ENCODE peak calls at places on chromosomes 16 and 17, in four cellular contexts. Q is endothelial cell of umbilical vein, H is stomach, A is MM.1S. Z is an unnamed sample.

GRCh38 chr17:8705427-8705826 is 39.2 kb downstream of the CCDC42 start:
- DNase-seq in Q (no peak), H (no peak), A (no peak), Z (no peak)

GRCh38 chr16:11129378-11129781 is 126.6 kb downstream of the SOCS1 start:
- DNase-seq in Q (no peak), H (no peak), A (no peak), Z (peak; percentile 75)

GRCh38 chr17:43134774-43135453 is 9.8 kb upstream of the BRCA1 start:
- DNase-seq in Q (no peak), H (no peak), A (no peak), Z (no peak)

GRCh38 chr17:77756028-77756427 is 202.5 kb upstream of the TNRC6C start:
- DNase-seq in Q (no peak), H (no peak), A (no peak), Z (no peak)

GRCh38 chr16:86874141-86874540 is 295.8 kb downstream of the FOXL1 start:
- DNase-seq in Q (peak; percentile 60), H (no peak), A (no peak), Z (peak; percentile 13)

GRCh38 chr17:78252111-78252634 is 20.7 kb downstream of the TMEM235 start:
- DNase-seq in Q (no peak), H (peak; percentile 37), A (peak; percentile 95), Z (no peak)

GRCh38 chr16:70396209-70396904 is 42.5 kb downstream of the ST3GAL2 start:
- DNase-seq in Q (no peak), H (no peak), A (peak; percentile 19), Z (no peak)

GRCh38 chr17:66747561-66748275 is 87.2 kb upstream of the CACNG5 start:
- DNase-seq in Q (no peak), H (no peak), A (no peak), Z (peak; percentile 13)

GRCh38 chr17:73349138-73349537 is 37.3 kb upstream of the CDC42EP4 start:
- DNase-seq in Q (no peak), H (no peak), A (no peak), Z (no peak)

GRCh38 chr16:57092786-57093301 is 461 bp downstream of the CPNE2 start:
- DNase-seq in Q (peak; percentile 48), H (peak; percentile 46), A (peak; percentile 36), Z (peak; percentile 72)

GRCh38 chr16:87765473-87765775 is 362 bp downstream of the KLHDC4 start:
- DNase-seq in Q (peak; percentile 38), H (no peak), A (no peak), Z (no peak)

GRCh38 chr16:75462804-75463203 is 1.7 kb downstream of the TMEM170A start:
- DNase-seq in Q (no peak), H (no peak), A (peak; percentile 8), Z (no peak)

GRCh38 chr16:10888320-10888937 is 11.4 kb downstream of the CIITA start:
- DNase-seq in Q (no peak), H (no peak), A (no peak), Z (no peak)

GRCh38 chr16:72189865-72190371 is 18.0 kb upstream of the PMFBP1 start:
- DNase-seq in Q (peak; percentile 32), H (no peak), A (no peak), Z (peak; percentile 27)

GRCh38 chr16:14427371-14427948 is 202.6 kb downstream of the PARN start:
- DNase-seq in Q (no peak), H (no peak), A (no peak), Z (no peak)

GRCh38 chr17:58321571-58322525 is 6.7 kb downstream of the TSPOAP1 start:
- DNase-seq in Q (no peak), H (no peak), A (no peak), Z (no peak)

GRCh38 chr17:79831367-79832210 is 7.7 kb downstream of the CBX4 start:
- DNase-seq in Q (no peak), H (peak; percentile 91), A (no peak), Z (no peak)

GRCh38 chr17:72120878-72121163 is at the start of gene SOX9:
- DNase-seq in Q (no peak), H (peak; percentile 92), A (peak; percentile 79), Z (peak; percentile 90)

GRCh38 chr17:27649929-27650328 is 18.9 kb downstream of the LGALS9 start:
- DNase-seq in Q (no peak), H (peak; percentile 58), A (no peak), Z (no peak)

GRCh38 chr16:4679854-4680636 is 13.3 kb upstream of the NUDT16L1 start:
- DNase-seq in Q (no peak), H (peak; percentile 91), A (no peak), Z (no peak)

GRCh38 chr16:87203060-87203656 is 114.0 kb downstream of the C16orf95 start:
- DNase-seq in Q (peak; percentile 77), H (peak; percentile 54), A (peak; percentile 49), Z (peak; percentile 88)

GRCh38 chr17:27259356-27259755 is 34.6 kb upstream of the WSB1 start:
- DNase-seq in Q (no peak), H (no peak), A (no peak), Z (no peak)

GRCh38 chr17:77675816-77676799 is 282.4 kb upstream of the TNRC6C start:
- DNase-seq in Q (no peak), H (no peak), A (no peak), Z (no peak)

GRCh38 chr17:76266244-76266938 is 1.2 kb downstream of the UBALD2 start:
- DNase-seq in Q (peak; percentile 53), H (no peak), A (no peak), Z (peak; percentile 50)

GRCh38 chr17:4796550-4796915 is 569 bp downstream of the PSMB6 start:
- DNase-seq in Q (peak; percentile 56), H (no peak), A (no peak), Z (peak; percentile 76)

GRCh38 chr16:80123189-80123588 is 417.6 kb upstream of the DYNLRB2 start:
- DNase-seq in Q (no peak), H (no peak), A (no peak), Z (peak; percentile 9)

GRCh38 chr17:75447951-75448856 is 8.2 kb upstream of the TMEM94 start:
- DNase-seq in Q (no peak), H (no peak), A (no peak), Z (no peak)

GRCh38 chr16:16021988-16022682 is 72.7 kb downstream of the ABCC1 start:
- DNase-seq in Q (peak; percentile 96), H (peak; percentile 96), A (no peak), Z (peak; percentile 99)

GRCh38 chr16:21663889-21664647 is at the start of gene OTOA:
- DNase-seq in Q (no peak), H (no peak), A (no peak), Z (no peak)

GRCh38 chr16:68229431-68230175 is 6.3 kb downstream of the ESRP2 start:
- DNase-seq in Q (peak; percentile 66), H (peak; percentile 52), A (peak; percentile 48), Z (peak; percentile 92)

GRCh38 chr16:46929378-46930332 is 43.8 kb downstream of the DNAJA2 start:
- DNase-seq in Q (peak; percentile 46), H (peak; percentile 80), A (peak; percentile 69), Z (peak; percentile 70)

GRCh38 chr17:72119280-72119962 is 1.4 kb upstream of the SOX9 start:
- DNase-seq in Q (no peak), H (no peak), A (no peak), Z (no peak)

GRCh38 chr17:4189280-4189679 is 46.3 kb downstream of the CYB5D2 start:
- DNase-seq in Q (peak; percentile 90), H (no peak), A (no peak), Z (no peak)

GRCh38 chr17:2634361-2634960 is 41.0 kb downstream of the PAFAH1B1 start:
- DNase-seq in Q (no peak), H (peak; percentile 38), A (no peak), Z (no peak)
- H3K4me1 ChIP-seq in Q (no peaks in the 10 kb centered on the region), H (peaks cover 22% of the 10 kb centered on the region), A (peaks cover 7% of the 10 kb centered on the region), Z (peaks cover 17% of the 10 kb centered on the region)

DNA sequence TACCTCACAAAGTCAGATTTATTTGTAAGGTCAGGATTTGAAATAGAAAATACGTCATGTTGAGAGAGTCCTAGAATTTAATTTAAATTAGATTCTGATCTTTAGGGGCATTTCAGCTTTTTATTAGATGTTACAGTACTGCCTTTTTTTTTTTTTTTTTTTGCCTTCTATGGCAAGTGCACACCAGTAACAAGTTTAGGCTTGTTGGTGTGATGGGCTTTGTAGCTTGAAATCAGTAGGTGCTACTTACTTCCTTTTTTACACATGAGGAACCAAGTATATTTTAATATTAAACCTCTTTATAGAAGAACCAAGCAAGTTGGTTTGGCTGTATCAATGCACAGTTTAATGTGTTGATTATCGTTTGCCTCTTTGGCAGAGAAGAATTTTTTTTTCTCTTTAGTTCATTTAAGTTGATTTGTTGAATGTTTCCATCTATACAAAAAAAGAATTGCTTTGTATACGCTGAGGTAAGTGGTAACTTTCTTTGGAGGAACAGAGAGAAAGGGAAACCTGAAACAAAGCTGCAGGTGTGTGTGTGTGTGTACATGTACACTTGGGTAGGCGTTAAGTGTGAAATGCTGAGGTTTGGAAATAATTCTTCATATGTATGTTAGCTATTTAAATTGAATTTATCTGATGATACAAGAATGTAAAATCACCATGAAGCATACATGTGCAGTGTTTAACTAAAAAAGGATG is 15.7 kb downstream of the RBL2 start:
- DNase-seq in Q (no peak), H (no peak), A (peak; percentile 36), Z (no peak)
- H3K4me1 ChIP-seq in Q (no peaks in the 10 kb centered on the region), H (no peaks in the 10 kb centered on the region), A (peaks cover under 1% of the 10 kb centered on the region), Z (no peaks in the 10 kb centered on the region)

DNA sequence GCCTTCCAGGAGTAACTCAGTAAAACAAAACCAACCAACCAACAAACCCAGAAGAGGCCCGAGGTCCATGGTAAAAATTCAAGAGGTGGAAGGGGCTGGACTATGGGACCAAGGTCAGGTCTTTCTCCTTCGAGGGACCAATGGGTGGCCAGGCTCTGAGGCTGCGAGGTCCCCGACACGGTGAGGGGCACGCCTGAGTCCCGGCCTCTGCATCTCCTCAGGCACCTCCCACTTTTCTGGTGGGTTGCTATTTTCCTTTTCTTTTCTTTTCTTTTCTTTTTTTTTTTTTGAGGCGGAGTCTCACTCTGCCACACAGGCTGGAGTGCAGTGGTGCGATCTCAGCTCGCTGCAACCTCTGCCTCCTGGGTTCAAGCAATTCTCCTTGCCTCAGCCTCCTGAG is 18.0 kb downstream of the CD7 start:
- DNase-seq in Q (no peak), H (no peak), A (no peak), Z (no peak)
- H3K4me1 ChIP-seq in Q (peaks cover 31% of the 10 kb centered on the region), H (peaks cover 63% of the 10 kb centered on the region), A (peaks cover 23% of the 10 kb centered on the region), Z (peaks cover 18% of the 10 kb centered on the region)

GRCh38 chr16:1745181-1745899 is 26.0 kb downstream of the NME3 start:
- DNase-seq in Q (no peak), H (no peak), A (no peak), Z (peak; percentile 92)
- H3K4me1 ChIP-seq in Q (no peaks in the 10 kb centered on the region), H (no peaks in the 10 kb centered on the region), A (no peaks in the 10 kb centered on the region), Z (peaks cover 4% of the 10 kb centered on the region)

GRCh38 chr17:15237106-15237425 is 28.1 kb downstream of the PMP22 start:
- DNase-seq in Q (no peak), H (no peak), A (no peak), Z (no peak)

GRCh38 chr17:15238064-15238463 is 27.1 kb downstream of the PMP22 start:
- DNase-seq in Q (no peak), H (no peak), A (no peak), Z (no peak)

GRCh38 chr17:15239471-15239870 is 25.7 kb downstream of the PMP22 start:
- DNase-seq in Q (no peak), H (no peak), A (no peak), Z (no peak)

GRCh38 chr17:15233971-15234370 is 31.2 kb downstream of the PMP22 start:
- DNase-seq in Q (no peak), H (no peak), A (no peak), Z (no peak)

GRCh38 chr17:15236281-15237105 is 28.6 kb downstream of the PMP22 start:
- DNase-seq in Q (no peak), H (no peak), A (no peak), Z (no peak)
- H3K4me1 ChIP-seq in Q (no peaks in the 10 kb centered on the region), H (no peaks in the 10 kb centered on the region), A (no peaks in the 10 kb centered on the region), Z (peaks cover 56% of the 10 kb centered on the region)

Z was measured in adipocyte.